ENCODE peak calls at places on chromosome 21, in six cellular contexts. Z is OCI-LY7, I is colonic mucosa, X is endothelial cell of umbilical vein, E is AG04450, Q is uterus. L is an unnamed sample. For H3K9me3, the result is how much of the 10 kb centered on the place peaks cover.

GRCh38 chr21:17732306-17732705 is 86.8 kb downstream of the C21orf91 start:
- DNase-seq in I (no peak), Q (no peak), E (no peak), Z (no peak), X (peak), L (peak)

GRCh38 chr21:15526793-15527192 is 203.0 kb upstream of the USP25 start:
- DNase-seq in Z (no peak), E (no peak), Q (no peak), I (no peak), X (no peak), L (no peak)

GRCh38 chr21:36964832-36965719 is 1.4 kb downstream of the HLCS start:
- DNase-seq in E (no peak), Q (no peak), I (no peak), Z (peak), X (no peak), L (no peak)

GRCh38 chr21:38293765-38294164 is 37.0 kb downstream of the KCNJ15 start:
- DNase-seq in E (no peak), Q (no peak), I (peak), Z (no peak), X (no peak), L (no peak)

GRCh38 chr21:27269646-27270045 is 302.8 kb upstream of the ADAMTS5 start:
- DNase-seq in I (no peak), Q (no peak), X (peak), Z (no peak), E (peak), L (no peak)

GRCh38 chr21:32597205-32597604 is 11.9 kb upstream of the TCP10L start:
- DNase-seq in Q (no peak), Z (no peak), X (peak), E (peak), I (no peak), L (no peak)

GRCh38 chr21:45698493-45698947 is 55.0 kb downstream of the PCBP3 start:
- DNase-seq in Q (peak), Z (no peak), I (peak), E (peak), X (peak), L (no peak)

GRCh38 chr21:27582246-27582945 is 615.5 kb upstream of the ADAMTS5 start:
- DNase-seq in Q (no peak), X (no peak), I (no peak), Z (no peak), E (no peak), L (no peak)

GRCh38 chr21:16741228-16741665 is 771.6 kb upstream of the CXADR start:
- DNase-seq in Z (no peak), X (no peak), E (no peak), Q (peak), I (no peak), L (no peak)

GRCh38 chr21:33967086-33967571 is 51.5 kb upstream of the ATP5PO start:
- DNase-seq in Z (no peak), I (no peak), E (no peak), X (no peak), Q (no peak), L (no peak)

GRCh38 chr21:25467891-25468290 is 139.4 kb downstream of the MRPL39 start:
- DNase-seq in Q (no peak), Z (no peak), X (no peak), I (no peak), E (no peak), L (no peak)
- H3K9me3 ChIP-seq in Q (under half), Z (under half), X (under half), I (under half), E (under half), L (under half)

DNA sequence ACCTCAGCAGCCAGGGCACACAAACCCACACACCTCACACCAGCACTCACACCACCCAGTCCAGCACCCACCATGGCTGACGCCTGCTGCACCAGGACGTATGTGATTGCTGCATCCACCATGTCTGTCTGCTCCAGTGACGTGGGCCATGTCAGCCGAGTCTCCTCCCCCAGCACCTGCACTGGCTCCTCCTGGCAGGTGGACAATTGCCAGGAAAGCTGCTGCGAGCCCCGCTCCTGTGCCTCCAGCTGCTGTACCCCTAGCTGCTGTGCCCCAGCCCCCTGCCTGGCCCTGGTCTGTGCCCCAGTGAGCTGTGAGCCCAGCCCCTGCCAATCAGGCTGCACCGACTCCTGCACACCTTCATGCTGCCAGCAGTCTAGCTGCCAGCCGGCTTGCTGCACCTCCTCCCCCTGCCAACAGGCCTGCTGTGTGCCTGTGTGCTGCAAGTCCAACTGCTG is at the start of gene KRTAP10-8:
- DNase-seq in Z (no peak), I (no peak), Q (no peak), E (no peak), X (no peak), L (no peak)
- H3K9me3 ChIP-seq in Z (under half), I (under half), Q (under half), E (half or more), X (under half), L (under half)

DNA sequence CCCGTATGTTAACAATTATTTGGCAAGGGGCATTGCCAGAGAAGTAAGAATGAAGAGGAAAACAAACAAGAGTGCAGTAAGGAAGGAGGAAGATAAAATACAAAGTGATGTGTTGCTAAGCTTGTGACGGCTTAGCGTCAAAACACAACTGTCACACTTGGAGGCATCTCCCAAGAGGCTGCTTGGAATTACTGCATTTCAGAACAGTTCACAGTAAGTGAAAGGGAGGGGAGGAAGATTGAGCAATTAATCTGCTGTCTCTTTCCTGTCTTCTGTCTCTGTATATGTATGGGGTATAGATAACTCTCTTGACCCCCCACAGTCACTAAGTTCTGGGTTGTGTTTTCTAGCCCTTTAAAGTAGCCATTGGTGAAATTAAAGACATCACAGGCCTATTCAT is 1017.0 kb upstream of the TMPRSS15 start:
- DNase-seq in Q (no peak), E (no peak), I (no peak), Z (no peak), X (no peak), L (no peak)
- H3K9me3 ChIP-seq in Q (under half), E (under half), I (under half), Z (under half), X (under half), L (under half)

GRCh38 chr21:25139390-25139789 is 467.9 kb downstream of the MRPL39 start:
- DNase-seq in E (no peak), X (no peak), Q (no peak), Z (no peak), I (no peak), L (no peak)
- H3K9me3 ChIP-seq in E (under half), X (under half), Q (under half), Z (under half), I (under half), L (under half)

GRCh38 chr21:24290151-24290833 is 1317.0 kb downstream of the MRPL39 start:
- DNase-seq in I (no peak), Q (no peak), X (no peak), Z (no peak), E (no peak), L (no peak)
- H3K9me3 ChIP-seq in I (under half), Q (under half), X (under half), Z (under half), E (under half), L (under half)

GRCh38 chr21:21751286-21751685 is 753.1 kb downstream of the NCAM2 start:
- DNase-seq in X (no peak), E (no peak), Q (no peak), I (peak), Z (no peak), L (no peak)
- H3K9me3 ChIP-seq in X (under half), E (under half), Q (under half), I (under half), Z (under half), L (under half)

DNA sequence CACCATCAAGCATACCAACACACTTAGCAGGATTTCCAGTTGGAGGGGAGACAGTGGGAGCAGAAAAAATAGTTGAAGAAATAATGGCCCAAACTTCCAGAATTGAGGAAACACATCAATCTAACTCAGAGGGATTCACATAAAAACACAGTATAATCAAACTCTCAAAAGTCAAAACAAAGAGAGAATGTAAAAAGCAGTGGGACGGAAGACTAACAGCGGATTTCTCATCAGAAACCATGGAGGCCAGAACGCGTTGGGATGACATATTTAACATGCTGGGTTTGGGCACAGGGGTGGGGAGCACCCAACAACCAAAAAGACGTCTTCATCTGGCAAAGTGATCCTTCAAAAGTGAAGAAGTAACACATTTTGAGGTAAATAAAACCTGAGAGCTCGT is 7.0 kb upstream of the KRTAP10-9 start:
- DNase-seq in X (no peak), E (no peak), I (no peak), Z (no peak), Q (no peak), L (no peak)
- H3K9me3 ChIP-seq in X (under half), E (under half), I (under half), Z (under half), Q (under half), L (under half)

L was measured in SJCRH30.